ENCODE peak calls at places on chromosomes 6 and 20, in eight cellular contexts. One of them, this sample, is unnamed.

GRCh38 chr20:50001784-50002311 is 19.1 kb downstream of the SNAI1 start:
- DNase-seq in foreskin fibroblast: no peak
- DNase-seq in brain microvascular endothelial cell: no peak
- DNase-seq in astrocyte of the spinal cord: no peak
- DNase-seq in uterus: no peak
- DNase-seq in psoas muscle: no peak
- DNase-seq in GM23248: no peak
- DNase-seq in Caco-2: no peak
- DNase-seq in this sample: no peak

GRCh38 chr6:158757753-158758090 is 61.4 kb downstream of the EZR start:
- DNase-seq in brain microvascular endothelial cell: no peak
- DNase-seq in foreskin fibroblast: no peak
- DNase-seq in Caco-2: no peak
- DNase-seq in uterus: no peak
- DNase-seq in astrocyte of the spinal cord: no peak
- DNase-seq in GM23248: no peak
- DNase-seq in psoas muscle: no peak
- DNase-seq in this sample: no peak

GRCh38 chr20:34535301-34535840 is 19.1 kb downstream of the DYNLRB1 start:
- DNase-seq in Caco-2: no peak
- DNase-seq in GM23248: no peak
- DNase-seq in psoas muscle: no peak
- DNase-seq in brain microvascular endothelial cell: no peak
- DNase-seq in foreskin fibroblast: no peak
- DNase-seq in astrocyte of the spinal cord: no peak
- DNase-seq in uterus: no peak
- DNase-seq in this sample: no peak

GRCh38 chr6:157240059-157240959 is 83.0 kb downstream of the TMEM242 start:
- DNase-seq in foreskin fibroblast: peak; percentile 62
- DNase-seq in Caco-2: peak; percentile 55
- DNase-seq in psoas muscle: peak; percentile 84
- DNase-seq in astrocyte of the spinal cord: peak; percentile 34
- DNase-seq in brain microvascular endothelial cell: no peak
- DNase-seq in uterus: peak; percentile 92
- DNase-seq in GM23248: peak; percentile 93
- DNase-seq in this sample: no peak

GRCh38 chr6:80095600-80095999 is 10.9 kb upstream of the BCKDHB start:
- DNase-seq in psoas muscle: no peak
- DNase-seq in GM23248: no peak
- DNase-seq in Caco-2: no peak
- DNase-seq in uterus: no peak
- DNase-seq in foreskin fibroblast: no peak
- DNase-seq in astrocyte of the spinal cord: no peak
- DNase-seq in brain microvascular endothelial cell: no peak
- DNase-seq in this sample: no peak

GRCh38 chr20:58906894-58907293 is 54.4 kb downstream of the GNAS start:
- DNase-seq in psoas muscle: no peak
- DNase-seq in foreskin fibroblast: peak; percentile 87
- DNase-seq in Caco-2: peak; percentile 25
- DNase-seq in brain microvascular endothelial cell: peak; percentile 25
- DNase-seq in astrocyte of the spinal cord: peak; percentile 47
- DNase-seq in uterus: no peak
- DNase-seq in GM23248: peak; percentile 86
- DNase-seq in this sample: peak; percentile 93

GRCh38 chr20:64104667-64105451 is 2.5 kb downstream of the NPBWR2 start:
- DNase-seq in astrocyte of the spinal cord: no peak
- DNase-seq in Caco-2: peak; percentile 44
- DNase-seq in foreskin fibroblast: no peak
- DNase-seq in uterus: no peak
- DNase-seq in GM23248: no peak
- DNase-seq in brain microvascular endothelial cell: no peak
- DNase-seq in psoas muscle: peak; percentile 10
- DNase-seq in this sample: no peak

GRCh38 chr6:35564733-35565132 is 52.0 kb upstream of the TULP1 start:
- DNase-seq in brain microvascular endothelial cell: no peak
- DNase-seq in foreskin fibroblast: no peak
- DNase-seq in uterus: no peak
- DNase-seq in astrocyte of the spinal cord: no peak
- DNase-seq in GM23248: no peak
- DNase-seq in Caco-2: no peak
- DNase-seq in psoas muscle: no peak
- DNase-seq in this sample: no peak

GRCh38 chr6:66326228-66326627 is 619.2 kb upstream of the EYS start:
- DNase-seq in brain microvascular endothelial cell: no peak
- DNase-seq in astrocyte of the spinal cord: no peak
- DNase-seq in GM23248: no peak
- DNase-seq in uterus: no peak
- DNase-seq in Caco-2: no peak
- DNase-seq in foreskin fibroblast: no peak
- DNase-seq in psoas muscle: no peak
- DNase-seq in this sample: no peak

GRCh38 chr6:40159865-40160264 is 225.6 kb upstream of the MOCS1 start:
- DNase-seq in brain microvascular endothelial cell: no peak
- DNase-seq in Caco-2: no peak
- DNase-seq in uterus: no peak
- DNase-seq in foreskin fibroblast: no peak
- DNase-seq in astrocyte of the spinal cord: no peak
- DNase-seq in GM23248: no peak
- DNase-seq in psoas muscle: no peak
- DNase-seq in this sample: no peak

GRCh38 chr6:160974304-160974771 is 17.2 kb upstream of the MAP3K4 start:
- DNase-seq in foreskin fibroblast: peak; percentile 97
- DNase-seq in uterus: peak; percentile 88
- DNase-seq in brain microvascular endothelial cell: peak; percentile 80
- DNase-seq in psoas muscle: peak; percentile 41
- DNase-seq in Caco-2: no peak
- DNase-seq in astrocyte of the spinal cord: peak; percentile 94
- DNase-seq in GM23248: peak; percentile 99
- DNase-seq in this sample: peak; percentile 97

GRCh38 chr6:32843321-32843978 is 397 bp downstream of the PSMB8 start:
- DNase-seq in GM23248: peak; percentile 36
- DNase-seq in brain microvascular endothelial cell: no peak
- DNase-seq in Caco-2: no peak
- DNase-seq in foreskin fibroblast: peak; percentile 25
- DNase-seq in psoas muscle: peak; percentile 27
- DNase-seq in uterus: no peak
- DNase-seq in astrocyte of the spinal cord: peak; percentile 5
- DNase-seq in this sample: no peak

GRCh38 chr6:13248053-13248452 is 80.3 kb downstream of the TBC1D7 start:
- DNase-seq in uterus: no peak
- DNase-seq in foreskin fibroblast: peak; percentile 81
- DNase-seq in astrocyte of the spinal cord: peak; percentile 68
- DNase-seq in brain microvascular endothelial cell: peak; percentile 18
- DNase-seq in GM23248: no peak
- DNase-seq in Caco-2: no peak
- DNase-seq in psoas muscle: no peak
- DNase-seq in this sample: peak; percentile 90

GRCh38 chr6:110404602-110405001 is 10.8 kb downstream of the DDO start:
- DNase-seq in GM23248: peak; percentile 13
- DNase-seq in astrocyte of the spinal cord: no peak
- DNase-seq in Caco-2: peak; percentile 74
- DNase-seq in brain microvascular endothelial cell: no peak
- DNase-seq in foreskin fibroblast: peak; percentile 17
- DNase-seq in uterus: no peak
- DNase-seq in psoas muscle: no peak
- DNase-seq in this sample: no peak

GRCh38 chr6:6942826-6943225 is 164.9 kb upstream of the RREB1 start:
- DNase-seq in Caco-2: no peak
- DNase-seq in foreskin fibroblast: peak; percentile 49
- DNase-seq in psoas muscle: peak; percentile 81
- DNase-seq in brain microvascular endothelial cell: no peak
- DNase-seq in GM23248: peak; percentile 73
- DNase-seq in uterus: no peak
- DNase-seq in astrocyte of the spinal cord: peak; percentile 47
- DNase-seq in this sample: no peak

GRCh38 chr6:38566295-38566694 is 73.4 kb downstream of the BTBD9 start:
- DNase-seq in uterus: no peak
- DNase-seq in brain microvascular endothelial cell: no peak
- DNase-seq in foreskin fibroblast: peak; percentile 31
- DNase-seq in Caco-2: no peak
- DNase-seq in GM23248: peak; percentile 14
- DNase-seq in astrocyte of the spinal cord: no peak
- DNase-seq in psoas muscle: no peak
- DNase-seq in this sample: no peak

GRCh38 chr6:144689503-144690040 is 404.4 kb downstream of the UTRN start:
- DNase-seq in astrocyte of the spinal cord: no peak
- DNase-seq in foreskin fibroblast: no peak
- DNase-seq in psoas muscle: no peak
- DNase-seq in uterus: no peak
- DNase-seq in Caco-2: no peak
- DNase-seq in GM23248: no peak
- DNase-seq in brain microvascular endothelial cell: no peak
- DNase-seq in this sample: no peak
- H3K4me3 ChIP-seq in astrocyte of the spinal cord: no peak overlapping the region
- H3K4me3 ChIP-seq in foreskin fibroblast: no peak overlapping the region
- H3K4me3 ChIP-seq in psoas muscle: no peak overlapping the region
- H3K4me3 ChIP-seq in uterus: no peak overlapping the region
- H3K4me3 ChIP-seq in Caco-2: no peak overlapping the region
- H3K4me3 ChIP-seq in GM23248: no peak overlapping the region
- H3K4me3 ChIP-seq in brain microvascular endothelial cell: no peak overlapping the region
- H3K4me3 ChIP-seq in this sample: no peak overlapping the region

DNA sequence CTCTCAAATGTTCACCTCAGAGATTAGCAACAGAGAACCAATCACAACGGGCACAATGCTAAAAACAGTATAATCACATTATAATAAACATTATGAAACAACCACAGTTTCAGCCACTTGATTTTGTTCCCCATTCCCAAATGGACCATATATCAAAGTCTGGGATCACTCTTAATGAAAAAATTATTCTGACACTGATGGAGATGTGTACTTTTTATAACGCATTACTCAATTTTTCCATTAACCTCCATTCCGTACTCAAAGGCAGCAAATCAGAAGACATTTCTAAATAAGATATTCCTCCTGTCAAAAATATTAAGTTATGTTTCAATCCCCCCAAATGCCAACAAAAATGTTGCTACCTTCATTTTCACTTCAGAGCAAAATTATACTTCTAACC is 2.8 kb downstream of the CPNE1 start:
- DNase-seq in GM23248: no peak
- DNase-seq in foreskin fibroblast: no peak
- DNase-seq in astrocyte of the spinal cord: no peak
- DNase-seq in uterus: no peak
- DNase-seq in brain microvascular endothelial cell: no peak
- DNase-seq in psoas muscle: no peak
- DNase-seq in Caco-2: no peak
- DNase-seq in this sample: no peak
- H3K4me3 ChIP-seq in GM23248: peak overlapping the region; percentile 80
- H3K4me3 ChIP-seq in foreskin fibroblast: peak overlapping the region; percentile 79
- H3K4me3 ChIP-seq in astrocyte of the spinal cord: peak overlapping the region; percentile 7
- H3K4me3 ChIP-seq in uterus: peak overlapping the region; percentile 71
- H3K4me3 ChIP-seq in brain microvascular endothelial cell: peak overlapping the region; percentile 35
- H3K4me3 ChIP-seq in psoas muscle: peak overlapping the region; percentile 75
- H3K4me3 ChIP-seq in Caco-2: no peak overlapping the region
- H3K4me3 ChIP-seq in this sample: peak overlapping the region; percentile 5

DNA sequence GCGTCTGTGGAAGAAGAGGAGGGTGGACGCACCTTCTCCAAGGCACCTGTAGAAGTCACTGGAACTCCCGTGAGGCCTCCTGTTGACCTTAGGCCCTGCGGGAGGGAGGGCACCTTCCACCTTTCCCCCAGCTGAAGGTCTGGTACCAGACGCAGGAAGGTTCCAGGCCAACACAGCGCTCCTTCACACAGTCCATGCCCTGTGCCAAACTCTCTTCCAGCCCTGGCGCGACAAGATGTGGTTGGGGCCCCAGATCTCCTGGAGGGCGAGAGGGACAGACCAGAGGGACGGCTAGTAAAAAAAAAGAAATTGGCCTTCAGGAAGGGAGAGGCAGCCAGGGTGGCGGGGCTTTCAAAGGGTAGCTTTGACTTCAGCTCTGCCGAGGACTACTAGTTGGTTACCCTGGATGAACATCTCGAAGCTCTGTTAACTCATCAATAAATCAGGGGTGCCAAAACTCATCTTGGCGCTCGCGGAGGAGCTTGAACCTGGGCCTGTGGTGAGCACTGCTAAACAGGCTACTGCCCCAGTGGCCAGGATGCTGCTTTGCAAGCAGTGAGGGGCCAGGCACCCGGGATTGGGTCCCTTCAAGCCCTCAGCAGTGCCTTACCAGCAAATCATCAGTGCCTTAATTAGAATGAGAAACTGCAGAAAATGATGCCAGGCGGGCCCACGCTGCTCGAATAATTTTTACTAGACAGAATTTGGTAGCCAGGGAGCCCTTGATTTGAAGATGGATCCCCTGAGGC is 14.9 kb downstream of the AARS2 start:
- DNase-seq in brain microvascular endothelial cell: no peak
- DNase-seq in uterus: no peak
- DNase-seq in foreskin fibroblast: peak; percentile 20
- DNase-seq in psoas muscle: no peak
- DNase-seq in GM23248: peak; percentile 16
- DNase-seq in astrocyte of the spinal cord: no peak
- DNase-seq in Caco-2: no peak
- DNase-seq in this sample: no peak
- H3K4me3 ChIP-seq in brain microvascular endothelial cell: no peak overlapping the region
- H3K4me3 ChIP-seq in uterus: no peak overlapping the region
- H3K4me3 ChIP-seq in foreskin fibroblast: peak overlapping the region; percentile 33
- H3K4me3 ChIP-seq in psoas muscle: peak overlapping the region; percentile 70
- H3K4me3 ChIP-seq in GM23248: no peak overlapping the region
- H3K4me3 ChIP-seq in astrocyte of the spinal cord: no peak overlapping the region
- H3K4me3 ChIP-seq in Caco-2: peak overlapping the region; percentile 49
- H3K4me3 ChIP-seq in this sample: no peak overlapping the region

GRCh38 chr6:107116328-107116892 is 1.1 kb upstream of the BEND3 start:
- DNase-seq in brain microvascular endothelial cell: peak; percentile 22
- DNase-seq in GM23248: peak; percentile 51
- DNase-seq in astrocyte of the spinal cord: peak; percentile 32
- DNase-seq in uterus: no peak
- DNase-seq in psoas muscle: peak; percentile 25
- DNase-seq in Caco-2: peak; percentile 42
- DNase-seq in foreskin fibroblast: peak; percentile 72
- DNase-seq in this sample: peak; percentile 54
- H3K4me3 ChIP-seq in brain microvascular endothelial cell: peak overlapping the region; percentile 62
- H3K4me3 ChIP-seq in GM23248: peak overlapping the region; percentile 74
- H3K4me3 ChIP-seq in astrocyte of the spinal cord: peak overlapping the region; percentile 46
- H3K4me3 ChIP-seq in uterus: peak overlapping the region; percentile 80
- H3K4me3 ChIP-seq in psoas muscle: peak overlapping the region; percentile 94
- H3K4me3 ChIP-seq in Caco-2: peak overlapping the region; percentile 84
- H3K4me3 ChIP-seq in foreskin fibroblast: peak overlapping the region; percentile 62
- H3K4me3 ChIP-seq in this sample: peak overlapping the region; percentile 58

DNA sequence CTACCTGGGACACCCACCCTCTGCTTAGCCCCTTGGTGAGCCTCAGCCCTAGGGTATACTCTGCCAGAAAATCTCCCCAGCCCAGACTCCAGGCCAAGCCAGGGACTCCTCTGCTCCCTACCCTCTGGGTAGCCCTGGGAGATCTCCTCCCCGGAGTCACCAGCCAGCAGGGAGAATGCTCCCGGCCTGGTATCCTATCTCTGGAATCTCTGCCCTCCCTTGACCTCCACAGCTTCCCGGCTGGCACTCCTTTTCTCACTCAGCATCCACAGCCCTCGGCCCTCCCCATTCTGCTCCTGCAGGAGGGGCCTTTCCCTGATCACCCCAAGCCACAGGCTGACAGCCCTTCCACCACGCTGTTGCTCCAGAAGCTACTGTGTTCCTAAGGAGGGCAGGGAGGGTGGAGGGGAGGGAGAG is 22.6 kb downstream of the NOL4L start:
- DNase-seq in uterus: no peak
- DNase-seq in astrocyte of the spinal cord: no peak
- DNase-seq in psoas muscle: no peak
- DNase-seq in GM23248: no peak
- DNase-seq in brain microvascular endothelial cell: no peak
- DNase-seq in Caco-2: no peak
- DNase-seq in foreskin fibroblast: no peak
- DNase-seq in this sample: no peak
- H3K4me3 ChIP-seq in uterus: no peak overlapping the region
- H3K4me3 ChIP-seq in astrocyte of the spinal cord: no peak overlapping the region
- H3K4me3 ChIP-seq in psoas muscle: no peak overlapping the region
- H3K4me3 ChIP-seq in GM23248: no peak overlapping the region
- H3K4me3 ChIP-seq in brain microvascular endothelial cell: no peak overlapping the region
- H3K4me3 ChIP-seq in Caco-2: no peak overlapping the region
- H3K4me3 ChIP-seq in foreskin fibroblast: no peak overlapping the region
- H3K4me3 ChIP-seq in this sample: no peak overlapping the region

This sample was measured in bronchial epithelial cell.